ENCODE peak calls at places on chromosomes 16 and 17, in nine cellular contexts. B is activated CD4-positive, alpha-beta T cell treated with anti-CD3 and anti-CD28 coated beads for 24 hours; F is T-helper 1 cell; T is GM12891; K is naive B cell; G is mesothelial cell of epicardium; V is effector CD4-positive, alpha-beta T cell; R is T-helper 9 cell; Y is CD8-positive, alpha-beta T cell. X is an unnamed sample.

GRCh38 chr17:20920813-20921199 is 122.0 kb downstream of the USP22 start:
- DNase-seq in B (no peak), F (no peak), T (no peak), K (no peak), G (no peak), V (no peak), R (no peak), Y (no peak), X (no peak)

GRCh38 chr17:42720996-42721583 is 23.8 kb downstream of the EZH1 start:
- DNase-seq in B (no peak), F (no peak), T (no peak), K (peak; percentile 55), G (no peak), V (peak; percentile 38), R (no peak), Y (peak; percentile 41), X (peak; percentile 71)

GRCh38 chr16:67036323-67036741 is 7.4 kb downstream of the CBFB start:
- DNase-seq in B (no peak), F (no peak), T (no peak), K (no peak), G (no peak), V (no peak), R (no peak), Y (no peak), X (no peak)

GRCh38 chr17:73950515-73950914 is 253.0 kb upstream of the RPL38 start:
- DNase-seq in B (no peak), F (no peak), T (no peak), K (no peak), G (no peak), V (no peak), R (no peak), Y (no peak), X (no peak)

GRCh38 chr16:11447272-11447671 is 102.0 kb downstream of the RMI2 start:
- DNase-seq in B (no peak), F (no peak), T (no peak), K (no peak), G (no peak), V (no peak), R (no peak), Y (no peak), X (no peak)

GRCh38 chr16:61105544-61105943 is 930.7 kb downstream of the CDH8 start:
- DNase-seq in B (no peak), F (no peak), T (no peak), K (no peak), G (no peak), V (no peak), R (no peak), Y (no peak), X (no peak)

GRCh38 chr17:72525225-72525988 is 404.6 kb downstream of the SOX9 start:
- DNase-seq in B (no peak), F (no peak), T (no peak), K (no peak), G (no peak), V (no peak), R (no peak), Y (no peak), X (no peak)

GRCh38 chr16:34802848-34803599 is 1343.6 kb downstream of the TP53TG3F start:
- DNase-seq in B (no peak), F (no peak), T (no peak), K (no peak), G (no peak), V (no peak), R (no peak), Y (no peak), X (no peak)

GRCh38 chr16:81469183-81469677 is 24.6 kb downstream of the CMIP start:
- DNase-seq in B (no peak), F (no peak), T (no peak), K (no peak), G (no peak), V (no peak), R (no peak), Y (no peak), X (no peak)

GRCh38 chr16:23979426-23979825 is 143.6 kb downstream of the PRKCB start:
- DNase-seq in B (no peak), F (no peak), T (no peak), K (no peak), G (no peak), V (no peak), R (no peak), Y (no peak), X (no peak)

GRCh38 chr17:69972251-69972650 is 102.8 kb upstream of the KCNJ16 start:
- DNase-seq in B (no peak), F (no peak), T (no peak), K (no peak), G (no peak), V (no peak), R (no peak), Y (no peak), X (no peak)

GRCh38 chr16:89861648-89862047 is 11.7 kb upstream of the TCF25 start:
- DNase-seq in B (no peak), F (no peak), T (no peak), K (no peak), G (no peak), V (no peak), R (no peak), Y (no peak), X (no peak)

GRCh38 chr16:5444181-5444580 is 346.6 kb upstream of the EEF2KMT start:
- DNase-seq in B (no peak), F (no peak), T (no peak), K (no peak), G (no peak), V (no peak), R (no peak), Y (no peak), X (no peak)

GRCh38 chr16:56203052-56203451 is 11.8 kb downstream of the GNAO1 start:
- DNase-seq in B (peak; percentile 36), F (peak; percentile 50), T (no peak), K (peak; percentile 36), G (no peak), V (peak; percentile 23), R (peak; percentile 24), Y (peak; percentile 28), X (no peak)

GRCh38 chr17:8628609-8629169 is 1.8 kb downstream of the MYH10 start:
- DNase-seq in B (no peak), F (no peak), T (no peak), K (no peak), G (no peak), V (no peak), R (no peak), Y (no peak), X (no peak)

GRCh38 chr16:26345951-26346350 is 654.2 kb downstream of the HS3ST4 start:
- DNase-seq in B (no peak), F (no peak), T (no peak), K (no peak), G (no peak), V (no peak), R (no peak), Y (no peak), X (peak; percentile 78)

GRCh38 chr16:87541004-87541881 is 48.4 kb upstream of the ZCCHC14 start:
- DNase-seq in B (no peak), F (no peak), T (no peak), K (no peak), G (no peak), V (no peak), R (no peak), Y (no peak), X (no peak)

GRCh38 chr16:3212006-3212405 is 23.0 kb downstream of the ZNF200 start:
- DNase-seq in B (no peak), F (no peak), T (no peak), K (no peak), G (no peak), V (no peak), R (no peak), Y (no peak), X (no peak)

GRCh38 chr17:46876353-46876887 is 25.0 kb downstream of the WNT9B start:
- DNase-seq in B (no peak), F (no peak), T (peak; percentile 53), K (no peak), G (no peak), V (no peak), R (no peak), Y (no peak), X (peak; percentile 89)

GRCh38 chr17:64974750-64975317 is 55.6 kb upstream of the LRRC37A3 start:
- DNase-seq in B (no peak), F (no peak), T (no peak), K (no peak), G (no peak), V (no peak), R (no peak), Y (no peak), X (no peak)

GRCh38 chr16:27318399-27319256 is 4.9 kb downstream of the IL4R start:
- DNase-seq in B (peak; percentile 38), F (no peak), T (peak; percentile 46), K (no peak), G (no peak), V (peak; percentile 38), R (no peak), Y (peak; percentile 61), X (no peak)

GRCh38 chr16:70775399-70775798 is 25.6 kb downstream of the VAC14 start:
- DNase-seq in B (no peak), F (no peak), T (no peak), K (no peak), G (no peak), V (no peak), R (no peak), Y (no peak), X (no peak)

GRCh38 chr16:7303014-7303676 is 29.5 kb upstream of the RBFOX1 start:
- DNase-seq in B (no peak), F (no peak), T (no peak), K (no peak), G (no peak), V (no peak), R (no peak), Y (no peak), X (peak; percentile 48)

GRCh38 chr17:64641499-64641898 is 20.6 kb downstream of the SMURF2 start:
- DNase-seq in B (no peak), F (no peak), T (no peak), K (no peak), G (no peak), V (no peak), R (no peak), Y (no peak), X (peak; percentile 30)

GRCh38 chr17:73546121-73546520 is 98.1 kb downstream of the SDK2 start:
- DNase-seq in B (no peak), F (no peak), T (no peak), K (no peak), G (no peak), V (no peak), R (no peak), Y (no peak), X (no peak)

GRCh38 chr16:83441523-83441922 is 366.3 kb upstream of the HSBP1 start:
- DNase-seq in B (no peak), F (no peak), T (no peak), K (no peak), G (no peak), V (no peak), R (no peak), Y (no peak), X (peak; percentile 31)

GRCh38 chr17:64202683-64203430 is 60.2 kb downstream of the TEX2 start:
- DNase-seq in B (no peak), F (no peak), T (no peak), K (no peak), G (no peak), V (no peak), R (no peak), Y (no peak), X (peak; percentile 75)